ENCODE peak calls at places on chromosome 19, in five cellular contexts. One of them, this sample, is unnamed.

GRCh38 chr19:41968751-41969150 is 9.6 kb upstream of the RABAC1 start:
- DNase-seq in mucosa of descending colon: no peak
- DNase-seq in activated naive CD8-positive, alpha-beta T cell treated with anti-CD3 and anti-CD28 coated beads, Interleukin-2, amount 50 U/mL, for 24 hours: no peak
- DNase-seq in A172: no peak
- DNase-seq in bronchial epithelial cell: no peak
- DNase-seq in this sample: no peak

GRCh38 chr19:18294467-18294864 is 13.0 kb upstream of the JUND start:
- DNase-seq in A172: no peak
- DNase-seq in bronchial epithelial cell: peak; percentile 48
- DNase-seq in activated naive CD8-positive, alpha-beta T cell treated with anti-CD3 and anti-CD28 coated beads, Interleukin-2, amount 50 U/mL, for 24 hours: peak; percentile 94
- DNase-seq in mucosa of descending colon: peak; percentile 71
- DNase-seq in this sample: no peak

GRCh38 chr19:47726467-47726866 is 13.2 kb downstream of the EHD2 start:
- DNase-seq in bronchial epithelial cell: no peak
- DNase-seq in A172: peak; percentile 38
- DNase-seq in activated naive CD8-positive, alpha-beta T cell treated with anti-CD3 and anti-CD28 coated beads, Interleukin-2, amount 50 U/mL, for 24 hours: no peak
- DNase-seq in mucosa of descending colon: no peak
- DNase-seq in this sample: no peak

GRCh38 chr19:2809387-2810140 is 10.1 kb upstream of the ZNF554 start:
- DNase-seq in activated naive CD8-positive, alpha-beta T cell treated with anti-CD3 and anti-CD28 coated beads, Interleukin-2, amount 50 U/mL, for 24 hours: no peak
- DNase-seq in mucosa of descending colon: no peak
- DNase-seq in bronchial epithelial cell: no peak
- DNase-seq in A172: no peak
- DNase-seq in this sample: no peak

GRCh38 chr19:14006766-14007562 is 844 bp upstream of the RFX1 start:
- DNase-seq in A172: no peak
- DNase-seq in bronchial epithelial cell: no peak
- DNase-seq in mucosa of descending colon: no peak
- DNase-seq in activated naive CD8-positive, alpha-beta T cell treated with anti-CD3 and anti-CD28 coated beads, Interleukin-2, amount 50 U/mL, for 24 hours: peak; percentile 86
- DNase-seq in this sample: no peak

GRCh38 chr19:16429066-16429758 is 42.6 kb downstream of the EPS15L1 start:
- DNase-seq in A172: no peak
- DNase-seq in activated naive CD8-positive, alpha-beta T cell treated with anti-CD3 and anti-CD28 coated beads, Interleukin-2, amount 50 U/mL, for 24 hours: no peak
- DNase-seq in mucosa of descending colon: no peak
- DNase-seq in bronchial epithelial cell: peak; percentile 69
- DNase-seq in this sample: no peak

GRCh38 chr19:17441241-17442135 is 7.0 kb downstream of the TMEM221 start:
- DNase-seq in mucosa of descending colon: no peak
- DNase-seq in A172: peak; percentile 41
- DNase-seq in bronchial epithelial cell: no peak
- DNase-seq in activated naive CD8-positive, alpha-beta T cell treated with anti-CD3 and anti-CD28 coated beads, Interleukin-2, amount 50 U/mL, for 24 hours: peak; percentile 30
- DNase-seq in this sample: no peak

GRCh38 chr19:35644987-35645679 is 3.0 kb upstream of the COX6B1 start:
- DNase-seq in activated naive CD8-positive, alpha-beta T cell treated with anti-CD3 and anti-CD28 coated beads, Interleukin-2, amount 50 U/mL, for 24 hours: peak; percentile 93
- DNase-seq in A172: no peak
- DNase-seq in mucosa of descending colon: peak; percentile 89
- DNase-seq in bronchial epithelial cell: peak; percentile 42
- DNase-seq in this sample: no peak

GRCh38 chr19:7699422-7700127 is 2.4 kb downstream of the FCER2 start:
- DNase-seq in bronchial epithelial cell: peak; percentile 63
- DNase-seq in mucosa of descending colon: no peak
- DNase-seq in activated naive CD8-positive, alpha-beta T cell treated with anti-CD3 and anti-CD28 coated beads, Interleukin-2, amount 50 U/mL, for 24 hours: peak; percentile 72
- DNase-seq in A172: peak; percentile 20
- DNase-seq in this sample: no peak

GRCh38 chr19:743168-743687 is 7.7 kb upstream of the MISP start:
- DNase-seq in activated naive CD8-positive, alpha-beta T cell treated with anti-CD3 and anti-CD28 coated beads, Interleukin-2, amount 50 U/mL, for 24 hours: no peak
- DNase-seq in bronchial epithelial cell: no peak
- DNase-seq in mucosa of descending colon: peak; percentile 81
- DNase-seq in A172: no peak
- DNase-seq in this sample: no peak

GRCh38 chr19:16887353-16888265 is 1.2 kb upstream of the F2RL3 start:
- DNase-seq in activated naive CD8-positive, alpha-beta T cell treated with anti-CD3 and anti-CD28 coated beads, Interleukin-2, amount 50 U/mL, for 24 hours: no peak
- DNase-seq in bronchial epithelial cell: no peak
- DNase-seq in A172: no peak
- DNase-seq in mucosa of descending colon: no peak
- DNase-seq in this sample: no peak

GRCh38 chr19:41175825-41176734 is 16.9 kb upstream of the CYP2S1 start:
- DNase-seq in mucosa of descending colon: peak; percentile 58
- DNase-seq in bronchial epithelial cell: peak; percentile 86
- DNase-seq in activated naive CD8-positive, alpha-beta T cell treated with anti-CD3 and anti-CD28 coated beads, Interleukin-2, amount 50 U/mL, for 24 hours: peak; percentile 30
- DNase-seq in A172: peak; percentile 92
- DNase-seq in this sample: peak; percentile 15

GRCh38 chr19:38663156-38663651 is 15.8 kb downstream of the ACTN4 start:
- DNase-seq in activated naive CD8-positive, alpha-beta T cell treated with anti-CD3 and anti-CD28 coated beads, Interleukin-2, amount 50 U/mL, for 24 hours: no peak
- DNase-seq in bronchial epithelial cell: no peak
- DNase-seq in mucosa of descending colon: no peak
- DNase-seq in A172: no peak
- DNase-seq in this sample: no peak

GRCh38 chr19:58560007-58560887 is 1.8 kb upstream of the UBE2M start:
- DNase-seq in bronchial epithelial cell: no peak
- DNase-seq in mucosa of descending colon: no peak
- DNase-seq in A172: no peak
- DNase-seq in activated naive CD8-positive, alpha-beta T cell treated with anti-CD3 and anti-CD28 coated beads, Interleukin-2, amount 50 U/mL, for 24 hours: no peak
- DNase-seq in this sample: no peak

GRCh38 chr19:35509018-35509652 is 4.3 kb downstream of the DMKN start:
- DNase-seq in A172: no peak
- DNase-seq in bronchial epithelial cell: peak; percentile 79
- DNase-seq in activated naive CD8-positive, alpha-beta T cell treated with anti-CD3 and anti-CD28 coated beads, Interleukin-2, amount 50 U/mL, for 24 hours: peak; percentile 25
- DNase-seq in mucosa of descending colon: peak; percentile 60
- DNase-seq in this sample: no peak

GRCh38 chr19:54316746-54317107 is 3.8 kb upstream of the LILRA5 start:
- DNase-seq in mucosa of descending colon: no peak
- DNase-seq in activated naive CD8-positive, alpha-beta T cell treated with anti-CD3 and anti-CD28 coated beads, Interleukin-2, amount 50 U/mL, for 24 hours: no peak
- DNase-seq in A172: peak; percentile 35
- DNase-seq in bronchial epithelial cell: no peak
- DNase-seq in this sample: no peak

GRCh38 chr19:31611348-31611877 is 262.2 kb upstream of the TSHZ3 start:
- DNase-seq in mucosa of descending colon: no peak
- DNase-seq in bronchial epithelial cell: no peak
- DNase-seq in activated naive CD8-positive, alpha-beta T cell treated with anti-CD3 and anti-CD28 coated beads, Interleukin-2, amount 50 U/mL, for 24 hours: no peak
- DNase-seq in A172: no peak
- DNase-seq in this sample: no peak

GRCh38 chr19:50896591-50897190 is 14.5 kb downstream of the KLK4 start:
- DNase-seq in mucosa of descending colon: no peak
- DNase-seq in bronchial epithelial cell: peak; percentile 85
- DNase-seq in A172: peak; percentile 81
- DNase-seq in activated naive CD8-positive, alpha-beta T cell treated with anti-CD3 and anti-CD28 coated beads, Interleukin-2, amount 50 U/mL, for 24 hours: peak; percentile 25
- DNase-seq in this sample: no peak

GRCh38 chr19:10315335-10316214 is at the start of gene FDX2:
- DNase-seq in mucosa of descending colon: peak; percentile 95
- DNase-seq in bronchial epithelial cell: peak; percentile 65
- DNase-seq in activated naive CD8-positive, alpha-beta T cell treated with anti-CD3 and anti-CD28 coated beads, Interleukin-2, amount 50 U/mL, for 24 hours: peak; percentile 95
- DNase-seq in A172: peak; percentile 68
- DNase-seq in this sample: peak; percentile 55

This sample was measured in smooth muscle cell of the brain vasculature.